ENCODE peak calls at places on chromosomes 12 and 14, in six cellular contexts. L is AG09319, U is A549, N is mucosa of descending colon, R is Calu3, O is BE2C. X is an unnamed sample.

GRCh38 chr12:93572712-93573551 is 457 bp downstream of the SOCS2 start:
- DNase-seq in U (no peak), L (no peak), O (peak), N (peak), R (no peak), X (peak)

GRCh38 chr12:33676866-33677265 is 237.2 kb upstream of the SYT10 start:
- DNase-seq in R (no peak), N (no peak), U (no peak), L (no peak), O (no peak), X (no peak)

GRCh38 chr14:44833376-44833775 is 128.4 kb downstream of the KLHL28 start:
- DNase-seq in O (no peak), U (peak), R (no peak), N (no peak), L (no peak), X (no peak)

GRCh38 chr12:99157946-99158345 is 489.6 kb upstream of the GARIN6 start:
- DNase-seq in R (no peak), O (no peak), U (no peak), N (no peak), L (no peak), X (no peak)

GRCh38 chr12:54463034-54463433 is 10.4 kb downstream of the GTSF1 start:
- DNase-seq in R (no peak), N (no peak), U (no peak), O (no peak), L (peak), X (no peak)

GRCh38 chr12:10968765-10969456 is 17.8 kb downstream of the TAS2R50 start:
- DNase-seq in L (peak), R (no peak), N (no peak), O (no peak), U (no peak), X (no peak)

GRCh38 chr12:21860534-21860933 is 80.7 kb downstream of the ABCC9 start:
- DNase-seq in R (no peak), N (no peak), L (no peak), U (no peak), O (no peak), X (no peak)

GRCh38 chr12:47839214-47839613 is 19.5 kb upstream of the HDAC7 start:
- DNase-seq in R (no peak), L (no peak), U (no peak), O (no peak), N (no peak), X (no peak)

GRCh38 chr14:95998656-95999055 is 40.5 kb upstream of the C14orf132 start:
- DNase-seq in U (no peak), N (no peak), L (no peak), O (no peak), R (no peak), X (no peak)

GRCh38 chr14:83247925-83248639 is 1714.4 kb upstream of the SEL1L start:
- DNase-seq in O (no peak), R (no peak), L (no peak), N (no peak), U (no peak), X (no peak)

DNA sequence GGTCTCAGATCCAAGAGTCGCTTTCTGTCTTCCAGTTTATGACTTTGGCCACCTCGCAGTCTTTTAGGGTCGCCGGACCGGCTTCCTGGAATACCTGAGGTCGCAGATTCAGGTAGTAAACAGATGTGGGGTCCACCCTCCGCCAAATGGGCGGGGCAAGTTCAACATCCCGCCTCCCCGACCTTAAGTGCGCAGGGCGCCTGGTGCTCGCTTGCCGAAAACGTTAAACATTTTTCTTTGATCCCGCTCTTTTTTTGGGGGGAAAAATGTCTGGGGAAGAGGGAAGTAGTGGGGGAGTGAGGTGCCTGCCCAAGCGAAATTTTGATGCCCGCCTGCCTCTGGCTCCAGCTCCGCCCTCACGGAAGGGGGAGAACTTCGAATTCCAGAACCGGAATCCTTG is 73.9 kb upstream of the TBX5 start:
- DNase-seq in L (no peak), U (no peak), R (peak), N (no peak), O (no peak), X (peak)
- TF ChIP-seq CTCF in L (no peak), U (no peak), R (no peak), N (no peak), O (no peak), X (no peak)

GRCh38 chr12:103327676-103328075 is 168.1 kb downstream of the C12orf42 start:
- DNase-seq in O (no peak), L (no peak), U (no peak), R (no peak), N (no peak), X (no peak)

GRCh38 chr12:103331643-103332042 is 164.1 kb downstream of the C12orf42 start:
- DNase-seq in L (no peak), U (no peak), R (no peak), O (no peak), N (no peak), X (no peak)

GRCh38 chr12:103330672-103331071 is 165.1 kb downstream of the C12orf42 start:
- DNase-seq in N (no peak), O (no peak), L (no peak), U (no peak), R (no peak), X (no peak)

DNA sequence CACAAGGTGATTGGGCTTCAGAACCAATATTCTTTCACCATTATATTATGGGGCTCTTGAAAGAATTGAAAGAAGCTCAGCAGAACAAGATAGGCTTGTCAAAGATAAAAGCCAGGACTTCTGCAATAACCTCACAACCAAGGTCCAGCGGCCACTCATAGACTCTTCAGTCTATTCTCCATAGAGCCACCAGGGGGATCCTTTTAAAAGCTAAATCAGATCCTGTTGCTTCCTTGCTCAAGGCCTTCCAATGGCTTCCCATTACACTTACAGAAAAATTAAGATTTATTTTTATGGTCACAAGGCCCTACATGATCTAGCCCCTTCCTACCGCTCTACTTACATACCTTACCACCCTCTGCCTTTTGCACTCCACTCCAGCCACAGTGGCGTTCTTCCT is 169.6 kb downstream of the C12orf42 start:
- DNase-seq in R (no peak), L (no peak), O (peak), U (peak), N (peak), X (peak)
- TF ChIP-seq CTCF in R (no peak), L (no peak), O (peak), U (peak), N (no peak), X (peak)

DNA sequence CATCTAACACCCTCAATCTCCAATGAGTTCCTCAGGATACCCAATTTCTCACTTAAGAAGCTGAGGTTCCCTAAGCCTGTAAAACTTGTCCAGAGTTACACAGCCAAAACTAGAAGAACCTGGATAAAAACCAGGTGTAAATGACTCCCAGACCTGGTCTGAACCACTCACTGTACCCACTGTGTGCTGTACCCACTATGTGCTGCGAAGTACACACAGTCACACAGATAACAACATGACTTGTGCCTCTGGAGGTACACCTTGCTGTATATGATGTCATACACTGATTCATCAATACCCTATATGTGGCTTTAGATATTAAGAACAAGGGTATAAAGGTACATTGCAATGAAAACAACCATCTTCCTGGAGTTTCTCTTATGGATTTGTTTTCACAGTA is 66.1 kb downstream of the PPM1H start:
- DNase-seq in R (no peak), O (no peak), U (no peak), L (no peak), N (no peak), X (no peak)
- TF ChIP-seq CTCF in R (no peak), O (no peak), U (no peak), L (no peak), N (no peak), X (no peak)

GRCh38 chr12:38544357-38545066 is 227.9 kb downstream of the ALG10B start:
- DNase-seq in U (no peak), N (no peak), R (no peak), O (peak), L (no peak), X (peak)
- TF ChIP-seq CTCF in U (peak), N (no peak), R (no peak), O (peak), L (no peak), X (peak)

GRCh38 chr12:100827901-100828520 is 33.4 kb downstream of the ANO4 start:
- DNase-seq in O (peak), R (peak), U (peak), N (peak), L (no peak), X (peak)
- TF ChIP-seq CTCF in O (peak), R (peak), U (peak), N (peak), L (peak), X (peak)

GRCh38 chr12:128583453-128583852 is 240.3 kb downstream of the SLC15A4 start:
- DNase-seq in U (no peak), R (no peak), L (no peak), O (no peak), N (no peak), X (no peak)
- TF ChIP-seq CTCF in U (no peak), R (no peak), L (no peak), O (no peak), N (no peak), X (peak)

DNA sequence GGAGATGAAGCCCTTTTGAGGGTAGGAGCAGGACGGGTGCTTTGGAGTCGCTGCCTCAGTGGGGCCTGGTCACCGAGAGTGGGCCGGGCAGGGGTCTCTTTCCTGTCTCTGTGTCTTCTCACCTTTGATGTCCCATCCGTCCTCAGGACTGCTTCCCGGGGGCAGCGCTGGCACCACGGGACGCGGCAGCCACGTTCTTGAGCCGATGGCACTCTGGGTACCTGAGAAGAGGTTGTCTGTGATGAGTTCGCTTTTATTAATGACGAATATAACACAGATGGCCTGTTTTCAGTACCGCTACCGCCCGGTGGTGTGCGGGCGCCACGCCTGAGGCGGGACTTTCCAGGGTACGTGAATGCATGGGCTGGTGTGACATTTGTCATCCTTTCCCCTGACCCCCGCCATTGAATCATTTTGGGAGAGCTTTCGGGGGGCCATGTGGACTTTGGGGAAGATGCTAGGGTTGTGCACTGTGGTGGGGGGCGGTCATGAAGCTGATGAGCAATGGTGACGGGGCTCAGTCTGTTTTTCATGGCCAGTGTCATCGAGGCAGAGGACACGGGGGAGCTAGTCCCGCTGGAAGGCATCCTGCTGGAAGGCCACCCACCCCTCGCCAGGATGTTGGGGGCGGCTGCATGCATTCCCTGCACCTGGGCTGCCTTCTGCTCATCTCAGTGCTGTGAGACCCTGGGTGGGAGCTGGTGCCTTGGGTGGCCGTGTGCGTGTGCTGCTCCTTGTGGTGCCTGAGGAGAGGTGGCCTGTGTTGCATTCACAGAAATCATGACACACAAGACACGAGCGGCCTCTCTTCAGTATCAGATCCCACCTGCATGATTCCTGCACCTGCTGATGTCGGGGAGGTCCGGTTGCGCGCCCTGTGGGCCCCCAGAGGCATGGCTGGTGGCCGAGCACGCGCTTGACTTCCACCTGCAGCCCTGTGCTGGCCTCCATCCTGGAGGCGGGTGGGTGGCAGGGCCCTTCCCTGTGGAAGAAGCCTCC is 162.5 kb upstream of the RTL1 start:
- DNase-seq in R (no peak), U (no peak), L (no peak), N (no peak), O (no peak), X (no peak)
- TF ChIP-seq CTCF in R (no peak), U (no peak), L (no peak), N (no peak), O (no peak), X (no peak)

DNA sequence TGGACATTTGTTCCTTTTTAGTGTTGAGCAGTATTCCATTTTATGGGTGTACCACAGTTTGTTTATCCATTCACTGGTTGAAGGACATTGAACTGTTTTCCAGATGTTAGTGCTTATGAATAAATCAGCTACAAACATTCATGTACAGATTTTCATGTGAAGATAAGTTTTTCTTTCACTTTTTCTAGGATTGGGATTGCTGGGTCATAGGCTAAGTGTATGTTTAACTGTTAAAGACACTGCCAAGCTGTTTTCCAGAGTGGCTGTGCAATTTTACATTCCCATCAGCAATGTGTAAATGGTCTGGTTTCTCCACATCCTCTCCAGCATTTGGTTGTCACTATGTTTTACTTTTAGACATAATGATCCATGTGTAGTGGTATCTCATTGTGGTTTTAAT is 14.0 kb upstream of the NID2 start:
- DNase-seq in U (no peak), N (no peak), R (no peak), O (no peak), L (no peak), X (no peak)
- TF ChIP-seq CTCF in U (no peak), N (no peak), R (no peak), O (no peak), L (no peak), X (no peak)

X was measured in nephron progenitor cell.